ENCODE peak calls at places on chromosomes 6 and 20, in nine cellular contexts. G, N, X, I, S, W, T, K and Y are unnamed samples.

GRCh38 chr20:50794181-50794845 is 548 bp upstream of the BCAS4 start:
- DNase-seq in G (no peak), N (no peak), X (no peak), I (peak), S (no peak), W (peak), T (no peak), K (no peak), Y (no peak)

GRCh38 chr6:24117016-24117415 is 9.0 kb upstream of the NRSN1 start:
- DNase-seq in G (no peak), N (no peak), X (no peak), I (no peak), S (no peak), W (peak), T (no peak), K (no peak), Y (no peak)

GRCh38 chr6:131524695-131525336 is 48.2 kb upstream of the ARG1 start:
- DNase-seq in G (no peak), N (no peak), X (no peak), I (no peak), S (no peak), W (no peak), T (no peak), K (no peak), Y (no peak)

GRCh38 chr6:11043961-11044711 is at the start of gene ELOVL2:
- DNase-seq in G (peak), N (peak), X (no peak), I (no peak), S (no peak), W (peak), T (no peak), K (peak), Y (peak)

GRCh38 chr6:36757206-36757605 is 59.6 kb downstream of the RAB44 start:
- DNase-seq in G (no peak), N (no peak), X (no peak), I (no peak), S (no peak), W (no peak), T (peak), K (no peak), Y (no peak)

GRCh38 chr6:118100763-118101162 is 193.7 kb downstream of the SLC35F1 start:
- DNase-seq in G (no peak), N (no peak), X (no peak), I (no peak), S (no peak), W (no peak), T (no peak), K (no peak), Y (no peak)

GRCh38 chr6:24520929-24521546 is 26.3 kb downstream of the ALDH5A1 start:
- DNase-seq in G (peak), N (peak), X (no peak), I (peak), S (no peak), W (peak), T (peak), K (peak), Y (peak)

GRCh38 chr6:129748901-129749748 is 39.1 kb upstream of the ARHGAP18 start:
- DNase-seq in G (no peak), N (no peak), X (peak), I (no peak), S (no peak), W (no peak), T (no peak), K (peak), Y (no peak)

GRCh38 chr20:1888796-1889463 is 6.3 kb upstream of the SIRPA start:
- DNase-seq in G (peak), N (no peak), X (no peak), I (peak), S (no peak), W (peak), T (no peak), K (peak), Y (no peak)

GRCh38 chr6:10316327-10316726 is 98.5 kb downstream of the TFAP2A start:
- DNase-seq in G (no peak), N (peak), X (peak), I (no peak), S (peak), W (no peak), T (peak), K (peak), Y (peak)

GRCh38 chr6:133705731-133706130 is 183.2 kb upstream of the TCF21 start:
- DNase-seq in G (no peak), N (no peak), X (no peak), I (no peak), S (no peak), W (no peak), T (no peak), K (peak), Y (no peak)

GRCh38 chr6:123965894-123966293 is 162.2 kb downstream of the NKAIN2 start:
- DNase-seq in G (no peak), N (peak), X (no peak), I (no peak), S (no peak), W (no peak), T (no peak), K (no peak), Y (peak)

GRCh38 chr6:143755301-143755744 is 77.6 kb downstream of the PHACTR2 start:
- DNase-seq in G (no peak), N (no peak), X (no peak), I (no peak), S (no peak), W (no peak), T (no peak), K (peak), Y (no peak)

GRCh38 chr6:57198926-57199636 is 23.0 kb downstream of the RAB23 start:
- DNase-seq in G (no peak), N (no peak), X (no peak), I (no peak), S (no peak), W (no peak), T (peak), K (peak), Y (no peak)

GRCh38 chr20:63477061-63477616 is 4.7 kb upstream of the KCNQ2 start:
- DNase-seq in G (no peak), N (no peak), X (no peak), I (no peak), S (no peak), W (no peak), T (no peak), K (no peak), Y (no peak)

GRCh38 chr6:157520986-157521664 is 140.1 kb downstream of the ZDHHC14 start:
- DNase-seq in G (peak), N (no peak), X (no peak), I (no peak), S (no peak), W (peak), T (no peak), K (no peak), Y (no peak)

GRCh38 chr6:125612400-125612846 is 137.0 kb upstream of the HEY2 start:
- DNase-seq in G (no peak), N (no peak), X (no peak), I (no peak), S (no peak), W (no peak), T (no peak), K (peak), Y (no peak)

GRCh38 chr6:82131441-82131840 is 116.1 kb downstream of the IBTK start:
- DNase-seq in G (no peak), N (no peak), X (no peak), I (no peak), S (no peak), W (no peak), T (no peak), K (no peak), Y (no peak)

GRCh38 chr6:105968230-105968954 is 117.7 kb upstream of the PRDM1 start:
- DNase-seq in G (no peak), N (no peak), X (no peak), I (no peak), S (no peak), W (no peak), T (no peak), K (no peak), Y (no peak)

GRCh38 chr6:15663057-15663638 is 320 bp upstream of the DTNBP1 start:
- DNase-seq in G (no peak), N (no peak), X (no peak), I (no peak), S (no peak), W (peak), T (no peak), K (peak), Y (peak)

GRCh38 chr6:142856607-142856856 is 88.4 kb downstream of the HIVEP2 start:
- DNase-seq in G (no peak), N (no peak), X (no peak), I (no peak), S (no peak), W (no peak), T (no peak), K (no peak), Y (no peak)

GRCh38 chr20:31664696-31665354 is 27.1 kb downstream of the COX4I2 start:
- DNase-seq in G (no peak), N (no peak), X (no peak), I (no peak), S (no peak), W (no peak), T (peak), K (no peak), Y (no peak)

GRCh38 chr20:17562804-17563305 is 7.0 kb upstream of the DSTN start:
- DNase-seq in G (no peak), N (no peak), X (peak), I (peak), S (no peak), W (no peak), T (no peak), K (peak), Y (no peak)

GRCh38 chr6:77740380-77740779 is 87.5 kb downstream of the MEI4 start:
- DNase-seq in G (no peak), N (no peak), X (no peak), I (no peak), S (no peak), W (peak), T (no peak), K (peak), Y (no peak)

GRCh38 chr6:11712760-11713159 is 65.8 kb downstream of the ADTRP start:
- DNase-seq in G (peak), N (no peak), X (peak), I (no peak), S (peak), W (peak), T (peak), K (peak), Y (no peak)

GRCh38 chr6:28719275-28719940 is 193.7 kb downstream of the GPX5 start:
- DNase-seq in G (peak), N (no peak), X (no peak), I (no peak), S (no peak), W (peak), T (no peak), K (peak), Y (peak)

GRCh38 chr20:47016068-47016664 is 121.5 kb downstream of the EYA2 start:
- DNase-seq in G (no peak), N (no peak), X (no peak), I (no peak), S (no peak), W (peak), T (no peak), K (no peak), Y (no peak)

GRCh38 chr20:47019106-47019824 is 124.6 kb downstream of the EYA2 start:
- DNase-seq in G (no peak), N (no peak), X (peak), I (no peak), S (no peak), W (no peak), T (peak), K (peak), Y (no peak)

GRCh38 chr20:47020231-47020630 is 125.6 kb downstream of the EYA2 start:
- DNase-seq in G (no peak), N (no peak), X (no peak), I (no peak), S (no peak), W (no peak), T (no peak), K (peak), Y (no peak)

GRCh38 chr20:47021850-47022249 is 127.2 kb downstream of the EYA2 start:
- DNase-seq in G (no peak), N (no peak), X (no peak), I (no peak), S (no peak), W (no peak), T (no peak), K (no peak), Y (no peak)

DNA sequence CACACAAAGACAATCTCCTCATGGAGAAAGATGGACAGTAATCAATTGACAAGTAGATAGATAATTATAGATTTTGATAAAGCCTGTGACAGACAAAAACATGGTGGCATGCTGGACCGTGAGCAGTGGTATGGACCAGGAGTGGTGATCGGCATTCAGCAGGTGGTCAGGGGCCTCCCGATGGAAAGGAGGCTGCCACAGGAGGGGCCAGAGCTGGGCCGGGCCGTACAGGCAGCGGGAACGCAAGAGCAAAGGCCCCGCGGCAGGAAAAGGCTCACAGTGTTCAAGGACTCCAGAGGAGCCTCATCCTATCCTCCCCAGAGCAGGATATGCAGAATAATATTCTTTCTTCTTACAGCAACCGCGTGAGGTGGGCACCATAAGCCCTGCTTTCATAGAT is 123.7 kb downstream of the EYA2 start:
- DNase-seq in G (no peak), N (no peak), X (no peak), I (no peak), S (no peak), W (no peak), T (no peak), K (no peak), Y (no peak)
- TF ChIP-seq CTCF in G (no peak), N (no peak), X (no peak), I (no peak), S (no peak), W (no peak), T (no peak), K (no peak), Y (no peak)

DNA sequence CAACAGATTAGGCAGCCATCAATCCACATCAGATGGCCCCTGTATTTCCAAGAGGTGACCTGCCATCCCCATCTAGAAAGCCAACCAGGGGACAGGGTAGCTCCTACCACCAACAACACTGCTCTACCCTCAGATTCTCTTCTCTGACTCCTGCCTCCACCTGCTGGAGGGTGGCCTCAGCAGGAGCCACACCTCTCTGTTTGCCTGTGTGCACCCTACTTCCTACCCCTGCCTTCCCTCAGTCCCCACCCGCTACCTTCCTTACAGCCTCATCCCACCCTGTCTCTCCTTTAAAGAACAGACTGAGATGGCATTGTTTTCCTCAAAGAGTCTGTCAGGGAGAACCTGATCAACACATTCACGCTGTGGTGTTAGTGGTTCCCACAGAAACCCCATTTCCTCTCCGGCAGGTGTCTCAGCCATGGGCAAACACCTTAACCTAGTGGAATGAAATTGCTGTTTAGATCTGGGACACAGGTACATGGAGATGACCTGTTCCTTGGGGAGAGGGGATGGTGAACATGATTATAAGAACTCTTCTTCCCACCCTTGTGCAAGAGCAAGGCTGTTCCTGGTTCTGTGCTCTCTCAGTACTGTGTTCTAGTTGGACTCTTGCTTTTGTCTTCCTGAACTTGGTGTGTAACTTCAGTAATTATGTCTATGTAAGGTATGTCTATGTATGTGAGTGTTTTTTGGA is 1.8 kb downstream of the ENTPD6 start:
- DNase-seq in G (no peak), N (no peak), X (no peak), I (no peak), S (no peak), W (no peak), T (peak), K (no peak), Y (peak)
- TF ChIP-seq CTCF in G (no peak), N (no peak), X (no peak), I (no peak), S (no peak), W (no peak), T (no peak), K (no peak), Y (no peak)

DNA sequence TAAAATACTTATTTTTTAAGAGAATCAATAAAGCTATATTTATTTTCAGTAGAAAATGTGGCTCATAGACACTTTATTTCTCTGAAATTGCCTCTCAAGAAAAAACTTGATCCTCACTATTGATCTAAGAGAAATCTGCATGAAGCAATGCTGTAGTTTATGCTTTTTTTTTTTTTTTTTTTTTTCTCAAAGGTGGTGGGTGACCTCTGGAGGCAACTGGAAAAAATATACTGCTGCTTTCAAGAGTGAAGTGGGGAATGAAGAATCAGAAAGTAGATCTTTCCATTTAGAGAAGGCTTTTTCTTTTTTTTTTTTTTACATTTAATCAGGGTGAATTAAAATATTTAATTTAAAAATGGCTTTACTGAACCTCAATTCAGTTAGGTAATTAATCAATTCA is 169.3 kb downstream of the SLC16A10 start:
- DNase-seq in G (no peak), N (no peak), X (no peak), I (no peak), S (no peak), W (no peak), T (no peak), K (peak), Y (no peak)
- TF ChIP-seq CTCF in G (no peak), N (peak), X (peak), I (no peak), S (no peak), W (no peak), T (no peak), K (peak), Y (no peak)

GRCh38 chr20:3505148-3505547 is 34.3 kb downstream of the ATRN start:
- DNase-seq in G (no peak), N (no peak), X (no peak), I (no peak), S (no peak), W (no peak), T (no peak), K (no peak), Y (no peak)
- TF ChIP-seq CTCF in G (no peak), N (no peak), X (no peak), I (no peak), S (no peak), W (no peak), T (no peak), K (no peak), Y (no peak)

DNA sequence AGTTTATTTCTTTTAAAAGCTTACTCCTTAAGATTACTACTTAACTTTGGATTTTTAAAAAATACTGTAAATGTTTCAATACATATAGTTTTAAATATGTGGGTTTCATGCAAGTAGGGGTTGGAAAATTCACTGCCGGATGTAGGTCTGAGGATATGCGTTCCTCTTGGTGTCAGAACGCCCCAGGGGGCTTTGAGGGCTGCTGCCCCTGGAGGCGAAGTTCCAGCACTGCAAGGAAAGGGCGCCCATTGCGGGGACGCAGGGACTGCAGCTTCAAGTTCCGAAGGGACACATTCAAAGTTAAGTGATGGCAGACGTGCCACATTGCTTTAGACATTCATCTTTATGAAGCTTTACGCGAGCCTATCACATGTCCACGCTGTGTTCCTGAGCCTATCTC is 152.9 kb downstream of the SOD2 start:
- DNase-seq in G (no peak), N (peak), X (no peak), I (no peak), S (no peak), W (peak), T (no peak), K (no peak), Y (no peak)
- TF ChIP-seq CTCF in G (no peak), N (peak), X (peak), I (no peak), S (no peak), W (peak), T (no peak), K (no peak), Y (no peak)

GRCh38 chr20:59931511-59932312 is 1.7 kb downstream of the SYCP2 start:
- DNase-seq in G (no peak), N (no peak), X (no peak), I (no peak), S (no peak), W (no peak), T (no peak), K (no peak), Y (no peak)

GRCh38 chr20:59932616-59933295 is 681 bp downstream of the SYCP2 start:
- DNase-seq in G (no peak), N (no peak), X (no peak), I (peak), S (no peak), W (no peak), T (no peak), K (no peak), Y (no peak)

GRCh38 chr20:59935457-59936185 is 2.2 kb upstream of the SYCP2 start:
- DNase-seq in G (no peak), N (no peak), X (no peak), I (no peak), S (no peak), W (no peak), T (no peak), K (no peak), Y (no peak)

GRCh38 chr20:59933296-59933848 is at the start of gene SYCP2:
- DNase-seq in G (no peak), N (no peak), X (no peak), I (peak), S (no peak), W (no peak), T (peak), K (peak), Y (peak)

GRCh38 chr20:59933849-59934585 is 580 bp upstream of the SYCP2 start:
- DNase-seq in G (peak), N (peak), X (no peak), I (peak), S (peak), W (no peak), T (peak), K (peak), Y (peak)
- TF ChIP-seq CTCF in G (peak), N (peak), X (peak), I (peak), S (peak), W (no peak), T (peak), K (peak), Y (peak)

DNA sequence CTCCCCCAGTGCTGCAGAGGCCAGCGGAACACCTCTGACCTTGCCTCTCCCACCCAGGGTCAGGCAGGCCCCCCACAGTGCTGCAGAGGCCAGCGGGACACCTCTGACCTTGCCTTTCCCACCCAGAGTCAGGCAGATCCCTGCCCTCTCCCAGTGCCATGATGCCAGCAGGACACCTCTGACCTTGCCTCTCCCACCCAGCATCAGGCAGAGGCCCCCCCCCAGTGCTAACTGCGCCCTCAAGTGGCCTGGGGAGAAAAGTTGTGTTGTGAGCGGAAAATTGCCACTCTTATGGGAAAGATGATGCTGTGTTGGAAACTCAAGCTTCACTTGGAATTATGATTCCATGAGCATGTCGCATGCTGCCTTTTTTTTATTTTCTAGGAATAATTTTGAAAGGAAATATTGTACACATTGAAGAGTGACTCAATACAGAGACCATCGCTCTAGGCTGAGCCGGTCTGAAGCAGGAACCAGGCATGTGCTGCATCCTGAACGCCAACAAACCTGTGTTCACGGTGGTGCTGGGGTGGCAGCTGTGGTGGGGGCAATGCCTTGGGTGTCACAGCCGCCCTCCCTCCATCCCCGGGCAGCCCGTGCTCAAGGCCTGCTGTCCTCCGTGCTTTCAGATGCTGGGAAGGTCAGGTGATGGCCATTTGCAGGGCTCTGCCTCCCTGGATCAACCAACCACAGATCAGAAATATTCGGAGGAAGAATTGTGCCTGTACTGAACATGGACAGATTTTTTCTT is 98.6 kb downstream of the CDH4 start:
- DNase-seq in G (no peak), N (peak), X (no peak), I (no peak), S (no peak), W (no peak), T (no peak), K (no peak), Y (no peak)
- TF ChIP-seq CTCF in G (no peak), N (no peak), X (no peak), I (no peak), S (no peak), W (no peak), T (no peak), K (no peak), Y (no peak)